ENCODE peak calls at places on chromosomes 13 and 19, in eight cellular contexts. Y, R, U, F, G, T, X and Q are unnamed samples.

GRCh38 chr13:60433505-60433904 is 36.5 kb downstream of the TDRD3 start:
- DNase-seq in T (no peak), X (no peak), G (no peak), R (no peak), F (no peak), Y (no peak), U (no peak), Q (peak)

GRCh38 chr19:1315470-1316166 is 29.9 kb downstream of the EFNA2 start:
- DNase-seq in X (peak), G (peak), F (no peak), Y (peak), T (no peak), R (no peak), U (peak), Q (peak)

GRCh38 chr19:16052353-16052752 is 23.9 kb upstream of the TPM4 start:
- DNase-seq in R (peak), F (no peak), G (no peak), X (no peak), U (no peak), T (no peak), Y (no peak), Q (no peak)

GRCh38 chr13:47000166-47000565 is 103.3 kb upstream of the HTR2A start:
- DNase-seq in U (no peak), Y (no peak), G (peak), X (no peak), F (no peak), R (no peak), T (no peak), Q (no peak)

GRCh38 chr13:23462815-23463559 is 29.5 kb upstream of the SACS start:
- DNase-seq in T (no peak), R (no peak), Y (no peak), G (peak), U (no peak), F (no peak), X (no peak), Q (no peak)

GRCh38 chr13:51479199-51479523 is 26.3 kb upstream of the INTS6 start:
- DNase-seq in R (no peak), G (peak), T (no peak), Y (no peak), X (no peak), F (no peak), U (no peak), Q (peak)

GRCh38 chr13:95924389-95924994 is 128.7 kb downstream of the UGGT2 start:
- DNase-seq in X (no peak), U (no peak), T (no peak), F (no peak), Y (no peak), G (peak), R (no peak), Q (no peak)

GRCh38 chr13:73698859-73699258 is 435.3 kb downstream of the KLF12 start:
- DNase-seq in G (peak), T (no peak), F (no peak), Y (no peak), U (no peak), R (no peak), X (no peak), Q (no peak)

GRCh38 chr13:40613192-40613818 is 53.1 kb downstream of the FOXO1 start:
- DNase-seq in R (peak), F (peak), X (no peak), T (no peak), U (peak), Y (peak), G (no peak), Q (peak)

GRCh38 chr19:1261863-1262686 is 7.1 kb upstream of the CIRBP start:
- DNase-seq in U (peak), T (no peak), Y (no peak), G (peak), F (peak), X (no peak), R (peak), Q (peak)

GRCh38 chr13:100515410-100515800 is 73.2 kb downstream of the GGACT start:
- DNase-seq in U (no peak), X (no peak), Y (no peak), G (no peak), T (no peak), R (no peak), F (no peak), Q (no peak)

GRCh38 chr19:50449236-50449899 is 16.7 kb downstream of the MYBPC2 start:
- DNase-seq in Y (no peak), R (no peak), U (no peak), G (no peak), T (no peak), F (no peak), X (no peak), Q (no peak)

GRCh38 chr13:44086389-44086788 is 206.7 kb downstream of the LACC1 start:
- DNase-seq in G (no peak), X (no peak), F (no peak), T (no peak), Y (no peak), U (no peak), R (no peak), Q (no peak)
- H3K4me3 ChIP-seq in G (no peak), X (no peak), F (no peak), T (no peak), Y (no peak), U (no peak), R (no peak), Q (no peak)

GRCh38 chr19:55606817-55607216 is 1.4 kb downstream of the ZNF865 start:
- DNase-seq in Y (no peak), G (no peak), T (no peak), R (no peak), F (peak), U (no peak), X (no peak), Q (no peak)
- H3K4me3 ChIP-seq in Y (peak), G (peak), T (no peak), R (no peak), F (no peak), U (no peak), X (peak), Q (no peak)

GRCh38 chr19:35249848-35250711 is 1.3 kb downstream of the LSR start:
- DNase-seq in U (no peak), G (no peak), Y (no peak), F (no peak), R (no peak), X (no peak), T (no peak), Q (no peak)

GRCh38 chr19:35249146-35249847 is 495 bp downstream of the LSR start:
- DNase-seq in R (no peak), U (no peak), Y (no peak), T (no peak), G (no peak), F (peak), X (no peak), Q (peak)

GRCh38 chr19:35248310-35249145 is at the start of gene LSR:
- DNase-seq in U (peak), Y (no peak), R (peak), X (peak), T (no peak), F (peak), G (no peak), Q (peak)

GRCh38 chr19:35246466-35247096 is 2.2 kb upstream of the LSR start:
- DNase-seq in R (no peak), Y (no peak), U (no peak), X (no peak), F (no peak), T (no peak), G (no peak), Q (no peak)

GRCh38 chr19:35247526-35248309 is 1.1 kb upstream of the LSR start:
- DNase-seq in Y (no peak), G (no peak), R (no peak), U (peak), F (no peak), T (no peak), X (peak), Q (peak)
- H3K4me3 ChIP-seq in Y (peak), G (no peak), R (peak), U (peak), F (peak), T (peak), X (peak), Q (peak)

DNA sequence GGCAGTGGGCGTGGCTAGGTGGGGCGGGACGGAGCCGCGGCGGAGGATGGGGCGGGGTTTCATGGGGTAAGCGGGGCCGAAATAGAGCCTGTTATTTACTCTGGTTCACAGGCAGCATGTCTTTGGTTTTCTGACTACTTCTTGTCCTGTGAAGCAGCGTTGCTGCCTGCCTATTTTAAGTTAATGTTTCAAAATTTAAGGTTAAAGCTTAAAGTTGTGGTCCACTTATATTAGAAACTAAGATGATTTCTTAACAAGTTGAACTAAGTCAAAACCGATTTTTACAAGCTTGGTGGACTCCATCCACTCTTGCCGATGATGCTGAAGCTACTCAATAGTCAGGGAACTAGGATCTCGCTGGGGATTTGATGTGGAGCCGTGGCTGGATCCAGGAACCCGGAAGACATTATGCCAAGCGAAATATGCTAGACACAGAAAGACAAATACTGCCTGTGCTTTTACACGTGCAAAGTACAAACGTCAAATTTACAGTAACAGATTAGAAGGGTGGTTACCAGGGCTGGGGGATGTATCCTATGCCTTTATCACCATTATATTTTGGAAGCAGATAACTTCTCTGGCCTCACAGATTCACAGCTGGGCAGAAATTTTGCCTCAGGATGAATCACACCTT is 456 bp upstream of the ZNF616 start:
- DNase-seq in G (no peak), Y (no peak), U (no peak), R (no peak), F (no peak), T (peak), X (no peak), Q (peak)
- H3K4me3 ChIP-seq in G (peak), Y (peak), U (no peak), R (peak), F (peak), T (peak), X (no peak), Q (peak)

DNA sequence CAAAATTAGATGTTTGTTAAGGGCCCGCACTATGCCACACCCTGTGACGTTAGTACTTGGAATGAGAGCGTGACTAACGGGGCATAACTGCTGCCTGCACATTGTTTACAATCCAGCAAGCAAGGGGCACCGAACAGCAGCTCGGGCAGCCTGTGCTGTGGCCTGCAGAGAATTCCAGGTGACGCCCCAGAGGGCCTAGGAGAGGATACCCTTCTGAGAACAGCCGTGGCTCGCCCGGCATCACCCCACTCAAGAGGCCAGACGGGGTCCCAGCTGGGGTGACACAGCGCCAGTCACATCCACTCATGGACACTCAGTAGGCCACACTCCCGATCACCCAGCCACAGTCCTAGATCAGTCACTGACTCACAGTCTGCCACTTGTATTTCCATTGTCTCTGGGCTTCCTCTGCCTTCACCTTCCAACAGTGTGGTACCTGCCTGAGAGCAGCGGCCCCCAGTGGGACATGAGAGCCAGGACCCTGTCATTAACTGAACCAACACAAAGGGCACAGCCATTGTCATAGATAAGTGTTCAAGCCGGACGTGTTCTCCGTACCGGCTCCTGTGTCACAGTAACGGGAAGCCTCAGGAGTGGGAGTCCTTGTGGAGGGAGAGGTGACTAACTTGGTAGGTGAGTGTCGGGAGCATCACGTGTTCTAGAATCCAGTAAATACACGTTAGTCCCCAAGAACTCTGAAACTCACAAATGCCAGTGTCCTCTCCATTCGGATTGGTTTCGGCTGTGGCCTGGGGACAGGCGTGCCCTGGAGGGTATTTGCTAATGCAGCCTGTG is 7.5 kb downstream of the ZNF331 start:
- DNase-seq in F (no peak), T (no peak), R (no peak), U (no peak), Y (no peak), X (no peak), G (peak), Q (no peak)
- H3K4me3 ChIP-seq in F (no peak), T (no peak), R (no peak), U (no peak), Y (no peak), X (no peak), G (no peak), Q (no peak)

GRCh38 chr13:33250594-33250993 is 35.0 kb downstream of the STARD13 start:
- DNase-seq in G (peak), F (no peak), Y (no peak), R (no peak), X (no peak), T (no peak), U (no peak), Q (no peak)

GRCh38 chr13:33249066-33249465 is 36.5 kb downstream of the STARD13 start:
- DNase-seq in G (peak), T (no peak), X (no peak), R (no peak), U (no peak), Y (no peak), F (no peak), Q (no peak)

GRCh38 chr13:33252103-33252502 is 33.5 kb downstream of the STARD13 start:
- DNase-seq in X (no peak), G (no peak), T (no peak), Y (no peak), F (no peak), R (no peak), U (no peak), Q (no peak)

GRCh38 chr13:33249894-33250293 is 35.7 kb downstream of the STARD13 start:
- DNase-seq in R (no peak), F (no peak), T (no peak), X (no peak), G (no peak), U (no peak), Y (no peak), Q (peak)

DNA sequence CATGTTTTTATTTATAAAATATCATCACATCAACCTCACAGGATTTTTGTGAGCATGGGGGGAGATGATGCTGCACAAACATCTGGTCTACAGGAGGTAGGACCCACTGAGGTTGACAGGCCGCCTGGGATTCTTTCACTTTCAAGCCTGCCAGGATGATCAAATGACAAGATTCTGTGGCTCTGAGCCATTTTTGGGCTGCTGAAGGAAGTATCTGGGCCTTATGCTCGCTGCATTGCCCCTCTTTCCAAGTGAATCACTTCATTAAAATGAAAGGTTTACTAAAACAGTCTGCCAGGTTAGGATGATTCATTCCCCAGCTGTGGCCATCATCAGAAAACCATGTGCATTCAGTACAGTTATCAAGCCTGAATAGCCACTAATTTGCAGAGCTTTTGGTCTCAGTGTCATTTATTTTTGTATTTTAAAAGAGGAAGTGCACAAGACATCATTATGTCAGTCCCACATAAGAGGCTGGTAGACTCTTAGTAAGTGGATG is 34.4 kb downstream of the STARD13 start:
- DNase-seq in U (no peak), G (peak), Y (no peak), R (peak), F (no peak), X (peak), T (no peak), Q (no peak)
- H3K4me3 ChIP-seq in U (no peak), G (no peak), Y (no peak), R (no peak), F (no peak), X (no peak), T (no peak), Q (no peak)

GRCh38 chr19:4829001-4829712 is 2.4 kb downstream of the TICAM1 start:
- DNase-seq in X (no peak), G (no peak), Y (no peak), F (peak), T (no peak), U (peak), R (no peak), Q (peak)

GRCh38 chr19:4830332-4830731 is 1.2 kb downstream of the TICAM1 start:
- DNase-seq in T (no peak), X (no peak), U (no peak), F (no peak), G (no peak), R (no peak), Y (no peak), Q (peak)

GRCh38 chr19:4832776-4833175 is 1.3 kb upstream of the TICAM1 start:
- DNase-seq in R (no peak), U (no peak), T (no peak), F (no peak), X (no peak), G (no peak), Y (no peak), Q (peak)

GRCh38 chr19:4831351-4832340 is at the start of gene TICAM1:
- DNase-seq in F (peak), T (peak), Y (peak), R (peak), U (peak), X (peak), G (peak), Q (peak)

DNA sequence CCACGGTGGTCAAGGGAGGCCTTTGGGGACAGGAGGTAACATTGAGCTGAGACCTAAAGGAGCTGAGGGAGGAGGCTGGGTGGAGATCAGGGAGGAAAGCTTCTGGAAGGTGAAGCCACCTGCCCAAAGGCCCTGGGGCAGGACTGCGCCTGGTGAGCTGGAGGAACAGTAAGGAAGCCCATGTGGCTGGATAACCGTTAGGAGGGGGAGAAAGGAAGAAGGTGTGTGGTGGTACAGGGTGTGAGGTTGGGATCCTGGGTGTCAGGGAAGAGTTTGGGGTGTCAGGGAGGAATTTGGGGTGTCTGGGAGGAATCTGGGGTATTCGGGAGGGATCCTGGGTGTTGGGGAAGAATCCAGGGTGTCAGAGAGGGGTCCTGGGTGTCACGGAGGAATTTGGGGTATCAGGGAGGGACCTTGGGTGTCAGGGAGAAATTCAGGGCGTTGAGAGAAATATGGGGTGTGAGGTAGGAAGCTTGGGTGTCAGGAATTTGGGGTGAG is 695 bp downstream of the TICAM1 start:
- DNase-seq in F (no peak), T (no peak), G (no peak), Y (no peak), R (no peak), U (no peak), X (no peak), Q (peak)
- H3K4me3 ChIP-seq in F (peak), T (peak), G (peak), Y (peak), R (peak), U (peak), X (peak), Q (peak)

GRCh38 chr19:10848208-10848843 is at the start of gene C19orf38:
- DNase-seq in G (no peak), Y (no peak), F (no peak), R (no peak), T (no peak), X (no peak), U (no peak), Q (no peak)
- H3K4me3 ChIP-seq in G (no peak), Y (no peak), F (no peak), R (no peak), T (no peak), X (no peak), U (no peak), Q (no peak)

DNA sequence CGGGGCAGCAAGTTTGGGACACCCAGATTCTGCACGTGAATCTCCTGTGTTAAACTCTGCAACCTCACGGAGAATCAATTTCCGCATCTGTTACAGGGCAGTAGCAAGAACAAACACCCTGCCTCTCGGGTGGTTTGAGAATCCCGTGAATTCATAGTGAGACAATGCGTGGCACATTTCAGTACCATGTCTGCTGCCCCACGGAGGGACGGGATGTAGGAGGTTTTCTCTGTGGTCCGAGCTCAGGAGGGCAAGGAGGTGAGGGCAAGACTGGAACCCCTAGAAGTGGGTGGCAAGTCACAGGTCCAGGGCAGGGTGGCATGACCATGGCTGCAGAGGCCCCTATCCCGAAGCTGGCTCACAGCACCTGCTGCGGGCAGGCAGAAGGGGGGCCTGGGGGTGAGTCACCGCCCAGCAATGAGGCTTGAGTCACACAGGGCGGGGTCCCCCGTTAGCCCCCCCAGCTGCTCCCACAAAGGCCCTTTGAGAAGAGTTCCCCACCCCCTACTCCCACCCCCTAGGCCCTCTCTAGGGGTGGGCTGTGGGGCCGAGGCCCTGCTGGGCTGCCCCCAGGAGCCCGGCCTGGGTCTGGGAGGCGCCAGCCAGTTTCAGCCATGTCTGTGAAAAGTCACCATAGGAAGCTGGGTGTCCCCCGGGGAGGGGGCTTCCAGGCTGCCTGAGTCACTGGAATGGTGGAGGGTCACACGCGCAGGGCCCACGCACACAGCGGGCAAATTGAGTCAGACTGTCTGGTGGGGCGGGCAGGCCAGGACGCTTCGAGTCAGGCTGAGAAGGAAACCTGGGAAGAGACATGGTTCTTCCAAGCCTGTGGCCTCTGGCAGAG is 25.8 kb upstream of the NANOS3 start:
- DNase-seq in X (no peak), Y (peak), R (peak), G (peak), U (peak), T (peak), F (peak), Q (peak)
- H3K4me3 ChIP-seq in X (no peak), Y (peak), R (no peak), G (peak), U (no peak), T (peak), F (no peak), Q (no peak)

GRCh38 chr13:114024603-114025431 is 50.9 kb upstream of the C13orf46 start:
- DNase-seq in Y (no peak), X (peak), U (no peak), F (no peak), R (no peak), G (no peak), T (no peak), Q (no peak)
- H3K4me3 ChIP-seq in Y (no peak), X (peak), U (no peak), F (no peak), R (no peak), G (no peak), T (no peak), Q (no peak)